ENCODE peak calls at places on chromosomes 6 and 20, in eight cellular contexts. One of them, this sample, is unnamed.

GRCh38 chr20:973785-974194 is 28.3 kb downstream of the RSPO4 start:
- DNase-seq in GM20000: peak; percentile 76
- DNase-seq in AG04450: no peak
- DNase-seq in iPS DF 19.7: no peak
- DNase-seq in CD4-positive, CD25-positive, alpha-beta regulatory T cell: no peak
- DNase-seq in ecto neural progenitor cell: no peak
- DNase-seq in CD8-positive, alpha-beta memory T cell: peak; percentile 14
- DNase-seq in AG08395: peak; percentile 66
- DNase-seq in this sample: peak; percentile 72

GRCh38 chr6:152978058-152978457 is 4.8 kb downstream of the FBXO5 start:
- DNase-seq in GM20000: no peak
- DNase-seq in AG04450: no peak
- DNase-seq in iPS DF 19.7: no peak
- DNase-seq in CD4-positive, CD25-positive, alpha-beta regulatory T cell: no peak
- DNase-seq in ecto neural progenitor cell: no peak
- DNase-seq in CD8-positive, alpha-beta memory T cell: no peak
- DNase-seq in AG08395: no peak
- DNase-seq in this sample: no peak

GRCh38 chr6:23213193-23213592 is 643.8 kb downstream of the HDGFL1 start:
- DNase-seq in GM20000: no peak
- DNase-seq in AG04450: peak; percentile 33
- DNase-seq in iPS DF 19.7: no peak
- DNase-seq in CD4-positive, CD25-positive, alpha-beta regulatory T cell: no peak
- DNase-seq in ecto neural progenitor cell: no peak
- DNase-seq in CD8-positive, alpha-beta memory T cell: no peak
- DNase-seq in AG08395: peak; percentile 46
- DNase-seq in this sample: no peak

GRCh38 chr6:1739680-1740079 is 130.0 kb downstream of the FOXC1 start:
- DNase-seq in GM20000: peak; percentile 81
- DNase-seq in AG04450: no peak
- DNase-seq in iPS DF 19.7: no peak
- DNase-seq in CD4-positive, CD25-positive, alpha-beta regulatory T cell: no peak
- DNase-seq in ecto neural progenitor cell: no peak
- DNase-seq in CD8-positive, alpha-beta memory T cell: no peak
- DNase-seq in AG08395: no peak
- DNase-seq in this sample: peak; percentile 84

GRCh38 chr20:19098092-19098491 is 114.3 kb upstream of the SLC24A3 start:
- DNase-seq in GM20000: no peak
- DNase-seq in AG04450: no peak
- DNase-seq in iPS DF 19.7: no peak
- DNase-seq in CD4-positive, CD25-positive, alpha-beta regulatory T cell: no peak
- DNase-seq in ecto neural progenitor cell: no peak
- DNase-seq in CD8-positive, alpha-beta memory T cell: no peak
- DNase-seq in AG08395: no peak
- DNase-seq in this sample: no peak

GRCh38 chr6:140041571-140042332 is 667.3 kb upstream of the CITED2 start:
- DNase-seq in GM20000: no peak
- DNase-seq in AG04450: no peak
- DNase-seq in iPS DF 19.7: no peak
- DNase-seq in CD4-positive, CD25-positive, alpha-beta regulatory T cell: no peak
- DNase-seq in ecto neural progenitor cell: no peak
- DNase-seq in CD8-positive, alpha-beta memory T cell: no peak
- DNase-seq in AG08395: no peak
- DNase-seq in this sample: no peak

GRCh38 chr6:70673601-70674000 is 5.9 kb downstream of the SMAP1 start:
- DNase-seq in GM20000: no peak
- DNase-seq in AG04450: no peak
- DNase-seq in iPS DF 19.7: peak; percentile 9
- DNase-seq in CD4-positive, CD25-positive, alpha-beta regulatory T cell: no peak
- DNase-seq in ecto neural progenitor cell: no peak
- DNase-seq in CD8-positive, alpha-beta memory T cell: no peak
- DNase-seq in AG08395: peak; percentile 71
- DNase-seq in this sample: no peak

GRCh38 chr6:16409531-16410441 is 171.4 kb downstream of the GMPR start:
- DNase-seq in GM20000: peak; percentile 63
- DNase-seq in AG04450: no peak
- DNase-seq in iPS DF 19.7: peak; percentile 25
- DNase-seq in CD4-positive, CD25-positive, alpha-beta regulatory T cell: peak; percentile 37
- DNase-seq in ecto neural progenitor cell: peak; percentile 66
- DNase-seq in CD8-positive, alpha-beta memory T cell: peak; percentile 41
- DNase-seq in AG08395: peak; percentile 76
- DNase-seq in this sample: peak; percentile 56

GRCh38 chr20:21125072-21125848 is 622 bp upstream of the KIZ start:
- DNase-seq in GM20000: peak; percentile 12
- DNase-seq in AG04450: no peak
- DNase-seq in iPS DF 19.7: no peak
- DNase-seq in CD4-positive, CD25-positive, alpha-beta regulatory T cell: no peak
- DNase-seq in ecto neural progenitor cell: no peak
- DNase-seq in CD8-positive, alpha-beta memory T cell: no peak
- DNase-seq in AG08395: peak; percentile 65
- DNase-seq in this sample: no peak

GRCh38 chr6:161660666-161661571 is 387.1 kb upstream of the AGPAT4 start:
- DNase-seq in GM20000: no peak
- DNase-seq in AG04450: no peak
- DNase-seq in iPS DF 19.7: no peak
- DNase-seq in CD4-positive, CD25-positive, alpha-beta regulatory T cell: no peak
- DNase-seq in ecto neural progenitor cell: no peak
- DNase-seq in CD8-positive, alpha-beta memory T cell: no peak
- DNase-seq in AG08395: peak; percentile 10
- DNase-seq in this sample: no peak

GRCh38 chr20:48189177-48189576 is 403.9 kb upstream of the SULF2 start:
- DNase-seq in GM20000: peak; percentile 37
- DNase-seq in AG04450: no peak
- DNase-seq in iPS DF 19.7: peak; percentile 12
- DNase-seq in CD4-positive, CD25-positive, alpha-beta regulatory T cell: no peak
- DNase-seq in ecto neural progenitor cell: no peak
- DNase-seq in CD8-positive, alpha-beta memory T cell: no peak
- DNase-seq in AG08395: peak; percentile 56
- DNase-seq in this sample: peak; percentile 38

GRCh38 chr6:3291346-3291745 is 32.6 kb downstream of the PSMG4 start:
- DNase-seq in GM20000: no peak
- DNase-seq in AG04450: no peak
- DNase-seq in iPS DF 19.7: no peak
- DNase-seq in CD4-positive, CD25-positive, alpha-beta regulatory T cell: no peak
- DNase-seq in ecto neural progenitor cell: no peak
- DNase-seq in CD8-positive, alpha-beta memory T cell: no peak
- DNase-seq in AG08395: no peak
- DNase-seq in this sample: no peak

GRCh38 chr6:4936681-4937041 is 67.2 kb downstream of the RPP40 start:
- DNase-seq in GM20000: peak; percentile 47
- DNase-seq in AG04450: peak; percentile 44
- DNase-seq in iPS DF 19.7: no peak
- DNase-seq in CD4-positive, CD25-positive, alpha-beta regulatory T cell: no peak
- DNase-seq in ecto neural progenitor cell: no peak
- DNase-seq in CD8-positive, alpha-beta memory T cell: peak; percentile 26
- DNase-seq in AG08395: peak; percentile 50
- DNase-seq in this sample: peak; percentile 58

GRCh38 chr20:24489631-24490260 is 20.3 kb downstream of the SYNDIG1 start:
- DNase-seq in GM20000: no peak
- DNase-seq in AG04450: no peak
- DNase-seq in iPS DF 19.7: no peak
- DNase-seq in CD4-positive, CD25-positive, alpha-beta regulatory T cell: no peak
- DNase-seq in ecto neural progenitor cell: no peak
- DNase-seq in CD8-positive, alpha-beta memory T cell: no peak
- DNase-seq in AG08395: no peak
- DNase-seq in this sample: no peak

GRCh38 chr6:144580771-144581170 is 295.6 kb downstream of the UTRN start:
- DNase-seq in GM20000: no peak
- DNase-seq in AG04450: no peak
- DNase-seq in iPS DF 19.7: no peak
- DNase-seq in CD4-positive, CD25-positive, alpha-beta regulatory T cell: no peak
- DNase-seq in ecto neural progenitor cell: no peak
- DNase-seq in CD8-positive, alpha-beta memory T cell: no peak
- DNase-seq in AG08395: no peak
- DNase-seq in this sample: no peak

GRCh38 chr6:120373185-120373584 is 961.1 kb downstream of the TBC1D32 start:
- DNase-seq in GM20000: no peak
- DNase-seq in AG04450: no peak
- DNase-seq in iPS DF 19.7: no peak
- DNase-seq in CD4-positive, CD25-positive, alpha-beta regulatory T cell: no peak
- DNase-seq in ecto neural progenitor cell: no peak
- DNase-seq in CD8-positive, alpha-beta memory T cell: no peak
- DNase-seq in AG08395: no peak
- DNase-seq in this sample: no peak

GRCh38 chr20:46893877-46894578 is 615 bp upstream of the EYA2 start:
- DNase-seq in GM20000: no peak
- DNase-seq in AG04450: no peak
- DNase-seq in iPS DF 19.7: no peak
- DNase-seq in CD4-positive, CD25-positive, alpha-beta regulatory T cell: no peak
- DNase-seq in ecto neural progenitor cell: no peak
- DNase-seq in CD8-positive, alpha-beta memory T cell: no peak
- DNase-seq in AG08395: no peak
- DNase-seq in this sample: no peak

GRCh38 chr6:299050-299980 is 7.0 kb downstream of the DUSP22 start:
- DNase-seq in GM20000: no peak
- DNase-seq in AG04450: no peak
- DNase-seq in iPS DF 19.7: no peak
- DNase-seq in CD4-positive, CD25-positive, alpha-beta regulatory T cell: no peak
- DNase-seq in ecto neural progenitor cell: no peak
- DNase-seq in CD8-positive, alpha-beta memory T cell: no peak
- DNase-seq in AG08395: no peak
- DNase-seq in this sample: no peak

GRCh38 chr6:110475255-110475654 is 1.2 kb downstream of the SLC22A16 start:
- DNase-seq in GM20000: no peak
- DNase-seq in AG04450: no peak
- DNase-seq in iPS DF 19.7: no peak
- DNase-seq in CD4-positive, CD25-positive, alpha-beta regulatory T cell: no peak
- DNase-seq in ecto neural progenitor cell: no peak
- DNase-seq in CD8-positive, alpha-beta memory T cell: no peak
- DNase-seq in AG08395: no peak
- DNase-seq in this sample: no peak

GRCh38 chr6:142349215-142349823 is 47.5 kb downstream of the ADGRG6 start:
- DNase-seq in GM20000: no peak
- DNase-seq in AG04450: no peak
- DNase-seq in iPS DF 19.7: no peak
- DNase-seq in CD4-positive, CD25-positive, alpha-beta regulatory T cell: no peak
- DNase-seq in ecto neural progenitor cell: no peak
- DNase-seq in CD8-positive, alpha-beta memory T cell: no peak
- DNase-seq in AG08395: no peak
- DNase-seq in this sample: no peak

GRCh38 chr20:45998761-45999160 is 9.9 kb upstream of the MMP9 start:
- DNase-seq in GM20000: no peak
- DNase-seq in AG04450: no peak
- DNase-seq in iPS DF 19.7: no peak
- DNase-seq in CD4-positive, CD25-positive, alpha-beta regulatory T cell: no peak
- DNase-seq in ecto neural progenitor cell: no peak
- DNase-seq in CD8-positive, alpha-beta memory T cell: no peak
- DNase-seq in AG08395: no peak
- DNase-seq in this sample: no peak

GRCh38 chr20:59933296-59933848 is at the start of gene SYCP2:
- DNase-seq in GM20000: peak; percentile 91
- DNase-seq in AG04450: no peak
- DNase-seq in iPS DF 19.7: no peak
- DNase-seq in CD4-positive, CD25-positive, alpha-beta regulatory T cell: peak; percentile 55
- DNase-seq in ecto neural progenitor cell: no peak
- DNase-seq in CD8-positive, alpha-beta memory T cell: peak; percentile 71
- DNase-seq in AG08395: peak; percentile 77
- DNase-seq in this sample: peak; percentile 69

GRCh38 chr20:32249030-32249738 is 28.3 kb upstream of the KIF3B start:
- DNase-seq in GM20000: no peak
- DNase-seq in AG04450: no peak
- DNase-seq in iPS DF 19.7: no peak
- DNase-seq in CD4-positive, CD25-positive, alpha-beta regulatory T cell: peak; percentile 36
- DNase-seq in ecto neural progenitor cell: no peak
- DNase-seq in CD8-positive, alpha-beta memory T cell: peak; percentile 83
- DNase-seq in AG08395: no peak
- DNase-seq in this sample: no peak

GRCh38 chr6:37622639-37623038 is 75.0 kb downstream of the MDGA1 start:
- DNase-seq in GM20000: peak; percentile 52
- DNase-seq in AG04450: no peak
- DNase-seq in iPS DF 19.7: no peak
- DNase-seq in CD4-positive, CD25-positive, alpha-beta regulatory T cell: no peak
- DNase-seq in ecto neural progenitor cell: no peak
- DNase-seq in CD8-positive, alpha-beta memory T cell: no peak
- DNase-seq in AG08395: no peak
- DNase-seq in this sample: no peak

GRCh38 chr20:9025643-9026042 is 43.2 kb upstream of the PLCB4 start:
- DNase-seq in GM20000: no peak
- DNase-seq in AG04450: no peak
- DNase-seq in iPS DF 19.7: no peak
- DNase-seq in CD4-positive, CD25-positive, alpha-beta regulatory T cell: no peak
- DNase-seq in ecto neural progenitor cell: no peak
- DNase-seq in CD8-positive, alpha-beta memory T cell: no peak
- DNase-seq in AG08395: peak; percentile 62
- DNase-seq in this sample: no peak

GRCh38 chr20:63696628-63697356 is at the start of gene TNFRSF6B:
- DNase-seq in GM20000: no peak
- DNase-seq in AG04450: no peak
- DNase-seq in iPS DF 19.7: no peak
- DNase-seq in CD4-positive, CD25-positive, alpha-beta regulatory T cell: no peak
- DNase-seq in ecto neural progenitor cell: no peak
- DNase-seq in CD8-positive, alpha-beta memory T cell: peak; percentile 37
- DNase-seq in AG08395: no peak
- DNase-seq in this sample: no peak

GRCh38 chr6:109349419-109349987 is 32.8 kb downstream of the CD164 start:
- DNase-seq in GM20000: no peak
- DNase-seq in AG04450: peak; percentile 27
- DNase-seq in iPS DF 19.7: no peak
- DNase-seq in CD4-positive, CD25-positive, alpha-beta regulatory T cell: no peak
- DNase-seq in ecto neural progenitor cell: no peak
- DNase-seq in CD8-positive, alpha-beta memory T cell: no peak
- DNase-seq in AG08395: peak; percentile 79
- DNase-seq in this sample: no peak

GRCh38 chr20:1934162-1934561 is 39.0 kb downstream of the SIRPA start:
- DNase-seq in GM20000: no peak
- DNase-seq in AG04450: peak; percentile 64
- DNase-seq in iPS DF 19.7: no peak
- DNase-seq in CD4-positive, CD25-positive, alpha-beta regulatory T cell: no peak
- DNase-seq in ecto neural progenitor cell: no peak
- DNase-seq in CD8-positive, alpha-beta memory T cell: no peak
- DNase-seq in AG08395: peak; percentile 88
- DNase-seq in this sample: no peak

GRCh38 chr20:43973671-43974450 is 59.2 kb downstream of the TOX2 start:
- DNase-seq in GM20000: no peak
- DNase-seq in AG04450: no peak
- DNase-seq in iPS DF 19.7: no peak
- DNase-seq in CD4-positive, CD25-positive, alpha-beta regulatory T cell: no peak
- DNase-seq in ecto neural progenitor cell: no peak
- DNase-seq in CD8-positive, alpha-beta memory T cell: no peak
- DNase-seq in AG08395: no peak
- DNase-seq in this sample: no peak

GRCh38 chr6:149482542-149483261 is 2.1 kb downstream of the ZC3H12D start:
- DNase-seq in GM20000: no peak
- DNase-seq in AG04450: no peak
- DNase-seq in iPS DF 19.7: no peak
- DNase-seq in CD4-positive, CD25-positive, alpha-beta regulatory T cell: no peak
- DNase-seq in ecto neural progenitor cell: no peak
- DNase-seq in CD8-positive, alpha-beta memory T cell: peak; percentile 15
- DNase-seq in AG08395: no peak
- DNase-seq in this sample: no peak

GRCh38 chr6:52612336-52613096 is 35.7 kb upstream of the TRAM2 start:
- DNase-seq in GM20000: no peak
- DNase-seq in AG04450: no peak
- DNase-seq in iPS DF 19.7: no peak
- DNase-seq in CD4-positive, CD25-positive, alpha-beta regulatory T cell: no peak
- DNase-seq in ecto neural progenitor cell: no peak
- DNase-seq in CD8-positive, alpha-beta memory T cell: no peak
- DNase-seq in AG08395: peak; percentile 31
- DNase-seq in this sample: no peak

GRCh38 chr6:90082847-90083246 is 188.6 kb downstream of the GJA10 start:
- DNase-seq in GM20000: no peak
- DNase-seq in AG04450: no peak
- DNase-seq in iPS DF 19.7: no peak
- DNase-seq in CD4-positive, CD25-positive, alpha-beta regulatory T cell: no peak
- DNase-seq in ecto neural progenitor cell: no peak
- DNase-seq in CD8-positive, alpha-beta memory T cell: no peak
- DNase-seq in AG08395: no peak
- DNase-seq in this sample: no peak

This sample was measured in GM10248.